ENCODE peak calls at places on chromosomes 16 and 17, in ten cellular contexts. O, U, W, F, Y, Q, K, V, S and I are unnamed samples.

GRCh38 chr17:40190197-40191021 is 13.1 kb downstream of the RAPGEFL1 start:
- DNase-seq in O (no peak), U (no peak), W (no peak), F (no peak), Y (no peak), Q (no peak), K (no peak), V (no peak), S (peak; percentile 28), I (no peak)

GRCh38 chr17:40361925-40362695 is 2.4 kb downstream of the GJD3 start:
- DNase-seq in O (no peak), U (no peak), W (no peak), F (no peak), Y (no peak), Q (no peak), K (no peak), V (no peak), S (no peak), I (no peak)

GRCh38 chr17:48052956-48053757 is 5.0 kb downstream of the NFE2L1 start:
- DNase-seq in O (no peak), U (no peak), W (no peak), F (peak; percentile 83), Y (peak; percentile 99), Q (no peak), K (peak; percentile 57), V (no peak), S (no peak), I (no peak)

GRCh38 chr17:81432873-81433451 is 37.7 kb downstream of the BAHCC1 start:
- DNase-seq in O (no peak), U (no peak), W (no peak), F (no peak), Y (no peak), Q (peak; percentile 69), K (no peak), V (no peak), S (peak; percentile 49), I (no peak)

GRCh38 chr17:64278614-64279013 is 15.6 kb upstream of the TEX2 start:
- DNase-seq in O (no peak), U (no peak), W (no peak), F (no peak), Y (no peak), Q (no peak), K (peak; percentile 20), V (no peak), S (peak; percentile 95), I (no peak)

GRCh38 chr16:30183961-30184429 is 593 bp downstream of the CORO1A start:
- DNase-seq in O (no peak), U (no peak), W (no peak), F (no peak), Y (no peak), Q (no peak), K (peak; percentile 76), V (no peak), S (no peak), I (no peak)

GRCh38 chr17:35449371-35449931 is 885 bp upstream of the SLFN13 start:
- DNase-seq in O (no peak), U (no peak), W (no peak), F (peak; percentile 60), Y (no peak), Q (no peak), K (peak; percentile 43), V (no peak), S (no peak), I (peak; percentile 24)

GRCh38 chr17:57089391-57089790 is 4.3 kb downstream of the AKAP1 start:
- DNase-seq in O (no peak), U (no peak), W (no peak), F (no peak), Y (no peak), Q (no peak), K (no peak), V (no peak), S (no peak), I (no peak)

GRCh38 chr17:43839670-43840101 is 6.7 kb upstream of the MPP3 start:
- DNase-seq in O (no peak), U (no peak), W (no peak), F (no peak), Y (peak; percentile 29), Q (no peak), K (peak; percentile 82), V (no peak), S (peak; percentile 81), I (no peak)

GRCh38 chr17:82228842-82229685 is at the start of gene SLC16A3:
- DNase-seq in O (no peak), U (no peak), W (no peak), F (no peak), Y (no peak), Q (no peak), K (peak; percentile 78), V (no peak), S (peak; percentile 77), I (no peak)

GRCh38 chr17:39150795-39151679 is at the start of gene PLXDC1:
- DNase-seq in O (no peak), U (no peak), W (no peak), F (no peak), Y (no peak), Q (no peak), K (no peak), V (no peak), S (no peak), I (no peak)

GRCh38 chr17:60640503-60640902 is 37.1 kb upstream of the BCAS3 start:
- DNase-seq in O (no peak), U (no peak), W (no peak), F (no peak), Y (no peak), Q (no peak), K (no peak), V (no peak), S (peak; percentile 45), I (no peak)
- TF ChIP-seq CTCF in O (no peak), U (peak; percentile 64), W (no peak), F (no peak), Y (no peak), Q (no peak), K (peak; percentile 11), V (peak; percentile 65), S (peak; percentile 69), I (peak; percentile 70)

GRCh38 chr17:49703557-49704277 is 4.0 kb downstream of the SLC35B1 start:
- DNase-seq in O (no peak), U (no peak), W (no peak), F (no peak), Y (no peak), Q (no peak), K (peak; percentile 16), V (no peak), S (peak; percentile 61), I (peak; percentile 40)

GRCh38 chr17:49705254-49705653 is 2.5 kb downstream of the SLC35B1 start:
- DNase-seq in O (no peak), U (no peak), W (no peak), F (no peak), Y (no peak), Q (no peak), K (no peak), V (no peak), S (no peak), I (no peak)

GRCh38 chr17:49707246-49707607 is 537 bp downstream of the SLC35B1 start:
- DNase-seq in O (no peak), U (no peak), W (no peak), F (no peak), Y (no peak), Q (no peak), K (no peak), V (no peak), S (no peak), I (no peak)

GRCh38 chr17:49707608-49708514 is at the start of gene SLC35B1:
- DNase-seq in O (peak; percentile 96), U (peak; percentile 98), W (peak; percentile 86), F (peak; percentile 99), Y (peak; percentile 99), Q (peak; percentile 98), K (peak; percentile 99), V (peak; percentile 97), S (peak; percentile 100), I (peak; percentile 97)

DNA sequence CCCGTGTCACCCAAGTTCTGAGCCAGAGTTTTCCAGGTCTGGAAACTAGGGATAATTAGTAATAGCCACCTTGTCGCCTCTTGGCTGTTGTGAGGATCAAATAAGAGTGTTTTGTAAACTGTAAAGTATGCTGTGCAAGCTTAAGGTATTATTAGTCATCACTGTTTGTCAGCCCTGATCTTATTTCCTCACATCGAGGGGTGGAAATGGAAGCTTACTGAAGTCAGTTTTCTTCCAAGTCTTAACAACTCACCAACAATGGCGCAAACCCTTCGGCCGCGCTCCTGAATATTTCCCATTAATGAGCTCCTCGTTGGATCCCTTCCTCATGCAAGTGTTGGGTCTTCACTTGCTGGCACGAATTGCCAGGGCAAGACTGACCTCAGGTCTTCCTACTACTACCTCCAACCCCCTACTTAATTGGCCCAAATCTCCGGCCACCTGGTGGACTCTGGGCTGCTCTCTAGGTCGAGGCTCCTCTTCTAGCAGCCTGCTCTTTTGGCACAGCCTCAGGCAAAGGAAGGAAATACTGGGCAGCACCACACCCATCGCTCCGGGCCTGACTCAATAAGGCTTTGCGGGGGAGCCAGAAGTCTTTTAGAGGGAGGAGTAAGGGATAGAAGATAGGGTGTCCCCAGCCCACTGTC is 874 bp upstream of the SLC35B1 start:
- DNase-seq in O (no peak), U (no peak), W (no peak), F (no peak), Y (no peak), Q (no peak), K (no peak), V (no peak), S (peak; percentile 28), I (no peak)
- H3K4me3 ChIP-seq in O (peak overlapping the region; percentile 94), U (peak overlapping the region; percentile 92), W (peak overlapping the region; percentile 12), F (peak overlapping the region; percentile 27), Y (peak overlapping the region; percentile 98), Q (peak overlapping the region; percentile 78), K (peak overlapping the region; percentile 83), V (peak overlapping the region; percentile 73), S (peak overlapping the region; percentile 86), I (peak overlapping the region; percentile 97)

GRCh38 chr17:28689011-28689410 is 22.7 kb downstream of the PROCA1 start:
- DNase-seq in O (no peak), U (no peak), W (no peak), F (no peak), Y (no peak), Q (no peak), K (no peak), V (no peak), S (no peak), I (no peak)
- TF ChIP-seq CTCF in O (no peak), U (no peak), W (no peak), F (no peak), Y (no peak), Q (no peak), K (no peak), V (no peak), S (no peak), I (no peak)

GRCh38 chr17:60902399-60902798 is 224.7 kb downstream of the BCAS3 start:
- DNase-seq in O (no peak), U (no peak), W (no peak), F (no peak), Y (no peak), Q (no peak), K (no peak), V (no peak), S (no peak), I (no peak)
- H3K4me3 ChIP-seq in O (no peak overlapping the region), U (no peak overlapping the region), W (no peak overlapping the region), F (no peak overlapping the region), Y (no peak overlapping the region), Q (no peak overlapping the region), K (no peak overlapping the region), V (no peak overlapping the region), S (peak overlapping the region; percentile 34), I (no peak overlapping the region)